ENCODE peak calls at places on chromosomes 1 and 21, in six cellular contexts. One of them, this sample, is unnamed.

GRCh38 chr1:116231752-116232151 is 120.6 kb downstream of the MAB21L3 start:
- DNase-seq in lower lobe of right lung: peak; percentile 50
- DNase-seq in fibroblast of mammary gland: no peak
- DNase-seq in upper lobe of left lung: peak; percentile 78
- DNase-seq in H9: no peak
- DNase-seq in NCI-H1436: no peak
- DNase-seq in this sample: peak; percentile 78

GRCh38 chr1:117067528-117068370 is 7.6 kb downstream of the TTF2 start:
- DNase-seq in lower lobe of right lung: no peak
- DNase-seq in fibroblast of mammary gland: peak; percentile 70
- DNase-seq in upper lobe of left lung: peak; percentile 53
- DNase-seq in H9: peak; percentile 38
- DNase-seq in NCI-H1436: peak; percentile 23
- DNase-seq in this sample: peak; percentile 60

GRCh38 chr1:69433073-69433472 is 134.6 kb upstream of the LRRC7 start:
- DNase-seq in lower lobe of right lung: no peak
- DNase-seq in fibroblast of mammary gland: no peak
- DNase-seq in upper lobe of left lung: no peak
- DNase-seq in H9: no peak
- DNase-seq in NCI-H1436: no peak
- DNase-seq in this sample: no peak

GRCh38 chr1:228445867-228446584 is 29.4 kb upstream of the TRIM17 start:
- DNase-seq in lower lobe of right lung: no peak
- DNase-seq in fibroblast of mammary gland: peak; percentile 74
- DNase-seq in upper lobe of left lung: no peak
- DNase-seq in H9: peak; percentile 72
- DNase-seq in NCI-H1436: no peak
- DNase-seq in this sample: no peak

GRCh38 chr1:39458991-39459390 is 32.4 kb upstream of the BMP8A start:
- DNase-seq in lower lobe of right lung: no peak
- DNase-seq in fibroblast of mammary gland: no peak
- DNase-seq in upper lobe of left lung: no peak
- DNase-seq in H9: no peak
- DNase-seq in NCI-H1436: no peak
- DNase-seq in this sample: no peak

GRCh38 chr1:201275266-201275666 is 8.0 kb upstream of the PKP1 start:
- DNase-seq in lower lobe of right lung: no peak
- DNase-seq in fibroblast of mammary gland: peak; percentile 77
- DNase-seq in upper lobe of left lung: no peak
- DNase-seq in H9: no peak
- DNase-seq in NCI-H1436: no peak
- DNase-seq in this sample: no peak

GRCh38 chr1:55329091-55329490 is 113.9 kb upstream of the USP24 start:
- DNase-seq in lower lobe of right lung: no peak
- DNase-seq in fibroblast of mammary gland: no peak
- DNase-seq in upper lobe of left lung: no peak
- DNase-seq in H9: peak; percentile 48
- DNase-seq in NCI-H1436: no peak
- DNase-seq in this sample: no peak

GRCh38 chr1:202058001-202058908 is 47.9 kb downstream of the ELF3 start:
- DNase-seq in lower lobe of right lung: no peak
- DNase-seq in fibroblast of mammary gland: peak; percentile 61
- DNase-seq in upper lobe of left lung: peak; percentile 72
- DNase-seq in H9: no peak
- DNase-seq in NCI-H1436: no peak
- DNase-seq in this sample: peak; percentile 45

GRCh38 chr1:169529068-169529642 is 43.4 kb upstream of the SLC19A2 start:
- DNase-seq in lower lobe of right lung: no peak
- DNase-seq in fibroblast of mammary gland: no peak
- DNase-seq in upper lobe of left lung: peak; percentile 75
- DNase-seq in H9: peak; percentile 74
- DNase-seq in NCI-H1436: no peak
- DNase-seq in this sample: peak; percentile 74

GRCh38 chr1:6961289-6961688 is 176.0 kb downstream of the CAMTA1 start:
- DNase-seq in lower lobe of right lung: no peak
- DNase-seq in fibroblast of mammary gland: no peak
- DNase-seq in upper lobe of left lung: no peak
- DNase-seq in H9: no peak
- DNase-seq in NCI-H1436: no peak
- DNase-seq in this sample: no peak

GRCh38 chr1:243505986-243506689 is 250.3 kb downstream of the SDCCAG8 start:
- DNase-seq in lower lobe of right lung: no peak
- DNase-seq in fibroblast of mammary gland: peak; percentile 41
- DNase-seq in upper lobe of left lung: no peak
- DNase-seq in H9: no peak
- DNase-seq in NCI-H1436: no peak
- DNase-seq in this sample: no peak

GRCh38 chr1:94602312-94602711 is 60.8 kb upstream of the F3 start:
- DNase-seq in lower lobe of right lung: peak; percentile 52
- DNase-seq in fibroblast of mammary gland: peak; percentile 77
- DNase-seq in upper lobe of left lung: peak; percentile 62
- DNase-seq in H9: no peak
- DNase-seq in NCI-H1436: no peak
- DNase-seq in this sample: no peak

GRCh38 chr21:35861656-35862055 is 198.7 kb downstream of the SETD4 start:
- DNase-seq in lower lobe of right lung: no peak
- DNase-seq in fibroblast of mammary gland: peak; percentile 75
- DNase-seq in upper lobe of left lung: no peak
- DNase-seq in H9: no peak
- DNase-seq in NCI-H1436: no peak
- DNase-seq in this sample: no peak

GRCh38 chr1:38958967-38959366 is 17.3 kb upstream of the RHBDL2 start:
- DNase-seq in lower lobe of right lung: no peak
- DNase-seq in fibroblast of mammary gland: peak; percentile 10
- DNase-seq in upper lobe of left lung: no peak
- DNase-seq in H9: no peak
- DNase-seq in NCI-H1436: no peak
- DNase-seq in this sample: no peak

GRCh38 chr1:42259059-42259738 is 75.8 kb downstream of the FOXJ3 start:
- DNase-seq in lower lobe of right lung: no peak
- DNase-seq in fibroblast of mammary gland: peak; percentile 62
- DNase-seq in upper lobe of left lung: no peak
- DNase-seq in H9: no peak
- DNase-seq in NCI-H1436: no peak
- DNase-seq in this sample: no peak

GRCh38 chr1:97013904-97014303 is 292.3 kb downstream of the PTBP2 start:
- DNase-seq in lower lobe of right lung: no peak
- DNase-seq in fibroblast of mammary gland: peak; percentile 90
- DNase-seq in upper lobe of left lung: no peak
- DNase-seq in H9: no peak
- DNase-seq in NCI-H1436: no peak
- DNase-seq in this sample: no peak

This sample was measured in body of pancreas.